ENCODE peak calls at places on chromosomes 3 and 15, in ten cellular contexts. I is neuronal stem cell; Z is AG10803; O is uterus; F is bronchial epithelial cell; N is body of pancreas; R is stimulated activated CD4-positive, alpha-beta T cell treated with anti-CD3 and anti-CD28 coated beads, Interleukin-1b, Interleukin-23, amount 100 ng/mL, for 4 hours; S is central memory CD4-positive, alpha-beta T cell; K is GM13976; L is RPMI7951. V is an unnamed sample.

GRCh38 chr3:171824076-171824475 is 13.8 kb upstream of the PLD1 start:
- DNase-seq in I (no peak), Z (no peak), O (peak), F (no peak), N (no peak), R (no peak), S (no peak), K (no peak), L (no peak), V (no peak)

GRCh38 chr3:114221165-114221880 is 16.1 kb downstream of the ZNF80 start:
- DNase-seq in I (no peak), Z (peak), O (no peak), F (no peak), N (no peak), R (peak), S (peak), K (no peak), L (peak), V (no peak)

GRCh38 chr15:77455696-77456293 is 35.1 kb downstream of the HMG20A start:
- DNase-seq in I (no peak), Z (peak), O (no peak), F (no peak), N (no peak), R (no peak), S (no peak), K (no peak), L (peak), V (no peak)

GRCh38 chr3:98966862-98967554 is 65.5 kb upstream of the DCBLD2 start:
- DNase-seq in I (no peak), Z (no peak), O (no peak), F (peak), N (no peak), R (no peak), S (no peak), K (no peak), L (peak), V (no peak)

GRCh38 chr3:70606018-70606417 is 293.6 kb upstream of the MDFIC2 start:
- DNase-seq in I (no peak), Z (no peak), O (no peak), F (no peak), N (no peak), R (no peak), S (no peak), K (no peak), L (peak), V (no peak)

GRCh38 chr3:149371001-149371722 is 6.3 kb downstream of the TM4SF1 start:
- DNase-seq in I (no peak), Z (peak), O (no peak), F (peak), N (no peak), R (no peak), S (no peak), K (no peak), L (no peak), V (peak)

GRCh38 chr3:58214484-58215316 is 3.9 kb upstream of the DNASE1L3 start:
- DNase-seq in I (no peak), Z (peak), O (no peak), F (peak), N (no peak), R (no peak), S (no peak), K (peak), L (peak), V (no peak)

GRCh38 chr3:105891101-105891500 is 22.3 kb upstream of the CBLB start:
- DNase-seq in I (no peak), Z (no peak), O (no peak), F (no peak), N (no peak), R (no peak), S (no peak), K (no peak), L (no peak), V (no peak)

GRCh38 chr15:27903405-27903804 is 195.7 kb downstream of the OCA2 start:
- DNase-seq in I (no peak), Z (no peak), O (no peak), F (no peak), N (no peak), R (no peak), S (no peak), K (peak), L (no peak), V (no peak)

GRCh38 chr3:11080492-11080891 is 73.8 kb upstream of the HRH1 start:
- DNase-seq in I (no peak), Z (no peak), O (no peak), F (peak), N (no peak), R (no peak), S (no peak), K (no peak), L (peak), V (no peak)

GRCh38 chr3:149600619-149601018 is 57.2 kb downstream of the WWTR1 start:
- DNase-seq in I (no peak), Z (no peak), O (no peak), F (no peak), N (no peak), R (no peak), S (no peak), K (no peak), L (peak), V (no peak)

GRCh38 chr15:70559223-70559823 is 204.0 kb downstream of the UACA start:
- DNase-seq in I (no peak), Z (peak), O (no peak), F (peak), N (no peak), R (peak), S (peak), K (peak), L (peak), V (no peak)

GRCh38 chr3:155079795-155080546 is at the start of gene MME:
- DNase-seq in I (peak), Z (peak), O (no peak), F (no peak), N (no peak), R (no peak), S (no peak), K (peak), L (peak), V (peak)

GRCh38 chr3:88219138-88219792 is 69.5 kb downstream of the C3orf38 start:
- DNase-seq in I (peak), Z (peak), O (no peak), F (peak), N (peak), R (no peak), S (no peak), K (peak), L (no peak), V (peak)

GRCh38 chr3:46368569-46368968 is 2.2 kb upstream of the CCR5 start:
- DNase-seq in I (no peak), Z (no peak), O (peak), F (no peak), N (peak), R (peak), S (peak), K (peak), L (peak), V (peak)

V was measured in neural progenitor cell.